ENCODE peak calls at places on chromosomes 13 and 19, in eight cellular contexts. One of them, this sample, is unnamed.

GRCh38 chr19:58350871-58351557 is 2.3 kb downstream of the A1BG start:
- DNase-seq in brain microvascular endothelial cell: no peak
- DNase-seq in choroid plexus epithelial cell: no peak
- DNase-seq in heart right ventricle: no peak
- DNase-seq in upper lobe of left lung: peak
- DNase-seq in fibroblast of pulmonary artery: no peak
- DNase-seq in fibroblast of the aortic adventitia: no peak
- DNase-seq in GM06990: no peak
- DNase-seq in this sample: no peak

GRCh38 chr13:94157705-94158218 is 321.7 kb downstream of the DCT start:
- DNase-seq in fibroblast of the aortic adventitia: peak
- DNase-seq in GM06990: no peak
- DNase-seq in choroid plexus epithelial cell: peak
- DNase-seq in heart right ventricle: no peak
- DNase-seq in brain microvascular endothelial cell: no peak
- DNase-seq in fibroblast of pulmonary artery: peak
- DNase-seq in upper lobe of left lung: no peak
- DNase-seq in this sample: no peak

GRCh38 chr19:53977991-53978731 is 13.3 kb upstream of the CACNG6 start:
- DNase-seq in choroid plexus epithelial cell: peak
- DNase-seq in brain microvascular endothelial cell: peak
- DNase-seq in GM06990: no peak
- DNase-seq in fibroblast of the aortic adventitia: peak
- DNase-seq in upper lobe of left lung: peak
- DNase-seq in fibroblast of pulmonary artery: peak
- DNase-seq in heart right ventricle: peak
- DNase-seq in this sample: no peak

GRCh38 chr19:41699231-41699967 is 9.0 kb upstream of the CEACAM5 start:
- DNase-seq in heart right ventricle: no peak
- DNase-seq in brain microvascular endothelial cell: no peak
- DNase-seq in GM06990: no peak
- DNase-seq in fibroblast of pulmonary artery: no peak
- DNase-seq in upper lobe of left lung: no peak
- DNase-seq in fibroblast of the aortic adventitia: no peak
- DNase-seq in choroid plexus epithelial cell: no peak
- DNase-seq in this sample: no peak

GRCh38 chr13:79311456-79311855 is 94.6 kb downstream of the RBM26 start:
- DNase-seq in brain microvascular endothelial cell: no peak
- DNase-seq in fibroblast of the aortic adventitia: peak
- DNase-seq in fibroblast of pulmonary artery: peak
- DNase-seq in GM06990: no peak
- DNase-seq in upper lobe of left lung: no peak
- DNase-seq in heart right ventricle: no peak
- DNase-seq in choroid plexus epithelial cell: peak
- DNase-seq in this sample: no peak

GRCh38 chr19:18467978-18468377 is 30.0 kb upstream of the ISYNA1 start:
- DNase-seq in choroid plexus epithelial cell: no peak
- DNase-seq in fibroblast of the aortic adventitia: no peak
- DNase-seq in fibroblast of pulmonary artery: no peak
- DNase-seq in brain microvascular endothelial cell: no peak
- DNase-seq in GM06990: no peak
- DNase-seq in heart right ventricle: no peak
- DNase-seq in upper lobe of left lung: no peak
- DNase-seq in this sample: no peak

GRCh38 chr13:51862965-51863364 is 1.2 kb downstream of the CCDC70 start:
- DNase-seq in fibroblast of pulmonary artery: no peak
- DNase-seq in heart right ventricle: no peak
- DNase-seq in fibroblast of the aortic adventitia: no peak
- DNase-seq in GM06990: no peak
- DNase-seq in brain microvascular endothelial cell: no peak
- DNase-seq in choroid plexus epithelial cell: no peak
- DNase-seq in upper lobe of left lung: no peak
- DNase-seq in this sample: no peak

GRCh38 chr13:96033220-96034015 is 19.8 kb downstream of the UGGT2 start:
- DNase-seq in upper lobe of left lung: peak
- DNase-seq in heart right ventricle: no peak
- DNase-seq in brain microvascular endothelial cell: no peak
- DNase-seq in fibroblast of pulmonary artery: no peak
- DNase-seq in GM06990: no peak
- DNase-seq in choroid plexus epithelial cell: no peak
- DNase-seq in fibroblast of the aortic adventitia: no peak
- DNase-seq in this sample: no peak

GRCh38 chr19:47269596-47269995 is 5.1 kb upstream of the INAFM1 start:
- DNase-seq in choroid plexus epithelial cell: no peak
- DNase-seq in fibroblast of the aortic adventitia: no peak
- DNase-seq in GM06990: no peak
- DNase-seq in brain microvascular endothelial cell: no peak
- DNase-seq in fibroblast of pulmonary artery: no peak
- DNase-seq in heart right ventricle: no peak
- DNase-seq in upper lobe of left lung: no peak
- DNase-seq in this sample: no peak

GRCh38 chr19:47268028-47268427 is 6.7 kb upstream of the INAFM1 start:
- DNase-seq in upper lobe of left lung: no peak
- DNase-seq in choroid plexus epithelial cell: no peak
- DNase-seq in GM06990: no peak
- DNase-seq in heart right ventricle: no peak
- DNase-seq in fibroblast of pulmonary artery: no peak
- DNase-seq in fibroblast of the aortic adventitia: no peak
- DNase-seq in brain microvascular endothelial cell: no peak
- DNase-seq in this sample: no peak

GRCh38 chr19:47264629-47265028 is 8.3 kb downstream of the CCDC9 start:
- DNase-seq in fibroblast of the aortic adventitia: no peak
- DNase-seq in fibroblast of pulmonary artery: no peak
- DNase-seq in choroid plexus epithelial cell: no peak
- DNase-seq in heart right ventricle: no peak
- DNase-seq in brain microvascular endothelial cell: no peak
- DNase-seq in GM06990: no peak
- DNase-seq in upper lobe of left lung: peak
- DNase-seq in this sample: no peak

GRCh38 chr19:47267350-47267759 is 7.3 kb upstream of the INAFM1 start:
- DNase-seq in upper lobe of left lung: no peak
- DNase-seq in heart right ventricle: no peak
- DNase-seq in choroid plexus epithelial cell: no peak
- DNase-seq in GM06990: no peak
- DNase-seq in brain microvascular endothelial cell: no peak
- DNase-seq in fibroblast of the aortic adventitia: no peak
- DNase-seq in fibroblast of pulmonary artery: no peak
- DNase-seq in this sample: no peak

GRCh38 chr19:47266401-47266885 is 8.2 kb upstream of the INAFM1 start:
- DNase-seq in heart right ventricle: no peak
- DNase-seq in GM06990: no peak
- DNase-seq in fibroblast of the aortic adventitia: no peak
- DNase-seq in upper lobe of left lung: peak
- DNase-seq in choroid plexus epithelial cell: no peak
- DNase-seq in fibroblast of pulmonary artery: no peak
- DNase-seq in brain microvascular endothelial cell: no peak
- DNase-seq in this sample: no peak
- H3K4me3 ChIP-seq in heart right ventricle: no peak
- H3K4me3 ChIP-seq in GM06990: no peak
- H3K4me3 ChIP-seq in fibroblast of the aortic adventitia: no peak
- H3K4me3 ChIP-seq in upper lobe of left lung: no peak
- H3K4me3 ChIP-seq in choroid plexus epithelial cell: no peak
- H3K4me3 ChIP-seq in fibroblast of pulmonary artery: no peak
- H3K4me3 ChIP-seq in brain microvascular endothelial cell: no peak
- H3K4me3 ChIP-seq in this sample: no peak

GRCh38 chr13:82480415-82480814 is 1401.9 kb downstream of the SLITRK1 start:
- DNase-seq in heart right ventricle: no peak
- DNase-seq in GM06990: no peak
- DNase-seq in choroid plexus epithelial cell: peak
- DNase-seq in fibroblast of the aortic adventitia: no peak
- DNase-seq in brain microvascular endothelial cell: no peak
- DNase-seq in upper lobe of left lung: no peak
- DNase-seq in fibroblast of pulmonary artery: peak
- DNase-seq in this sample: no peak
- TF ChIP-seq CTCF in heart right ventricle: no peak
- TF ChIP-seq CTCF in GM06990: no peak
- TF ChIP-seq CTCF in choroid plexus epithelial cell: peak
- TF ChIP-seq CTCF in fibroblast of the aortic adventitia: no peak
- TF ChIP-seq CTCF in brain microvascular endothelial cell: no peak
- TF ChIP-seq CTCF in upper lobe of left lung: no peak
- TF ChIP-seq CTCF in fibroblast of pulmonary artery: peak
- TF ChIP-seq CTCF in this sample: no peak

GRCh38 chr13:24252136-24252535 is 57.2 kb upstream of the C1QTNF9 start:
- DNase-seq in fibroblast of pulmonary artery: no peak
- DNase-seq in brain microvascular endothelial cell: no peak
- DNase-seq in GM06990: no peak
- DNase-seq in choroid plexus epithelial cell: no peak
- DNase-seq in upper lobe of left lung: no peak
- DNase-seq in fibroblast of the aortic adventitia: no peak
- DNase-seq in heart right ventricle: no peak
- DNase-seq in this sample: no peak
- H3K4me3 ChIP-seq in fibroblast of pulmonary artery: no peak
- H3K4me3 ChIP-seq in brain microvascular endothelial cell: no peak
- H3K4me3 ChIP-seq in GM06990: no peak
- H3K4me3 ChIP-seq in choroid plexus epithelial cell: no peak
- H3K4me3 ChIP-seq in upper lobe of left lung: peak
- H3K4me3 ChIP-seq in fibroblast of the aortic adventitia: no peak
- H3K4me3 ChIP-seq in heart right ventricle: no peak
- H3K4me3 ChIP-seq in this sample: no peak

GRCh38 chr19:11881151-11881800 is 6.3 kb upstream of the ZNF69 start:
- DNase-seq in upper lobe of left lung: no peak
- DNase-seq in fibroblast of pulmonary artery: peak
- DNase-seq in heart right ventricle: peak
- DNase-seq in fibroblast of the aortic adventitia: peak
- DNase-seq in brain microvascular endothelial cell: peak
- DNase-seq in choroid plexus epithelial cell: peak
- DNase-seq in GM06990: peak
- DNase-seq in this sample: peak
- TF ChIP-seq CTCF in upper lobe of left lung: peak
- TF ChIP-seq CTCF in fibroblast of pulmonary artery: peak
- TF ChIP-seq CTCF in heart right ventricle: peak
- TF ChIP-seq CTCF in fibroblast of the aortic adventitia: peak
- TF ChIP-seq CTCF in brain microvascular endothelial cell: peak
- TF ChIP-seq CTCF in choroid plexus epithelial cell: peak
- TF ChIP-seq CTCF in GM06990: peak
- TF ChIP-seq CTCF in this sample: peak

DNA sequence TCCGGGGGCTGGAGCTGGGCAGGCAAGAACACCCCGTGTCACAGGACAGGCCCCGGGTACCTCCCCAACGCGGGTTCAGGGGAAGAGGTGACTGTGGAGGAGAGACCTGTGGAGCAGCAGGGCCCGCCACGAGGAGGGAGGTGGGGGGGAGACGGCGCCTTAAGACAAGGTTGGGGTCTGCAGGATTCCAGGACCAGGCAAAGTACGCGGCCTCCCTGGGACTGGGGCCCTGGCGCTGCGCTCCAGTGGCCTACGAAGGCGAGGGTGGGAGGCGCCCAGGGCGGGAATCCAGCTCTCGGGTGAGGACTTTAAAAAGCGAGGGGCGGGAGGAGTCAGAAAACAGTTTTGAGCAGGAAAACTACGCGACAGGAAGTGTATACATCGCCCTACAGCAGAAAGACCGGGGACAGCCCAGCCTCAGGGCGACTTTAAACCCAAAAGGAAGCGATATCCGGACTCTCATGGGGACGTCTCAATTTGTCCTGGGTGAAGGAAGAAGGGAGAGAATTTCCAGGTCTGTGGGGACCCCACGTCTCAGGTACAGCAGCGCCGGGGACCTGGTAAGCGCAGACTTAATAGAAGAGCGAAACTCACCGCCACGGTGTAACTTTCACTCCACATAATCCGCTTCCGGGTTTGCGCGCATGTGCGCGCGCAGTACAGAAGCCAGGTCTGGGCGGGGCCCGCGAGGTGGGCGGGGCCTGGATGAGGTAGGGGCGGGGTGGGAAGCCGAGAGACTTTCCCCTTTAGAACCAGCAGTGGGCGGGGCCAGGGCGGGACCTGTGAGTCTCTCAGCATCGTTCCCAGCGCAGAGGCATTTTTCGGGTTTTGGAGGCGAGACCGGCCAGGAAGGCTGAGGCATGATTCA is at the start of gene ZNF83:
- DNase-seq in fibroblast of the aortic adventitia: peak
- DNase-seq in GM06990: peak
- DNase-seq in fibroblast of pulmonary artery: peak
- DNase-seq in upper lobe of left lung: peak
- DNase-seq in choroid plexus epithelial cell: peak
- DNase-seq in heart right ventricle: peak
- DNase-seq in brain microvascular endothelial cell: peak
- DNase-seq in this sample: peak
- H3K4me3 ChIP-seq in fibroblast of the aortic adventitia: peak
- H3K4me3 ChIP-seq in GM06990: peak
- H3K4me3 ChIP-seq in fibroblast of pulmonary artery: peak
- H3K4me3 ChIP-seq in upper lobe of left lung: peak
- H3K4me3 ChIP-seq in choroid plexus epithelial cell: peak
- H3K4me3 ChIP-seq in heart right ventricle: peak
- H3K4me3 ChIP-seq in brain microvascular endothelial cell: peak
- H3K4me3 ChIP-seq in this sample: peak

GRCh38 chr19:39695759-39696158 is 8.5 kb upstream of the LGALS14 start:
- DNase-seq in choroid plexus epithelial cell: no peak
- DNase-seq in brain microvascular endothelial cell: no peak
- DNase-seq in GM06990: no peak
- DNase-seq in heart right ventricle: no peak
- DNase-seq in fibroblast of the aortic adventitia: no peak
- DNase-seq in upper lobe of left lung: no peak
- DNase-seq in fibroblast of pulmonary artery: no peak
- DNase-seq in this sample: no peak
- TF ChIP-seq CTCF in choroid plexus epithelial cell: no peak
- TF ChIP-seq CTCF in brain microvascular endothelial cell: no peak
- TF ChIP-seq CTCF in GM06990: no peak
- TF ChIP-seq CTCF in heart right ventricle: no peak
- TF ChIP-seq CTCF in fibroblast of the aortic adventitia: no peak
- TF ChIP-seq CTCF in upper lobe of left lung: no peak
- TF ChIP-seq CTCF in fibroblast of pulmonary artery: no peak
- TF ChIP-seq CTCF in this sample: no peak

This sample was measured in GM12864.